ENCODE peak calls at places on chromosomes 13 and 19, in four cellular contexts. One of them, this sample, is unnamed.

GRCh38 chr19:46602392-46603194 is 1.5 kb downstream of the CALM3 start:
- DNase-seq in heart right ventricle: no peak
- DNase-seq in GM20000: peak
- DNase-seq in left ventricle myocardium inferior: no peak
- DNase-seq in this sample: peak

GRCh38 chr19:17448190-17448967 is at the start of gene TMEM221:
- DNase-seq in heart right ventricle: peak
- DNase-seq in GM20000: peak
- DNase-seq in left ventricle myocardium inferior: peak
- DNase-seq in this sample: peak

GRCh38 chr13:23876265-23876664 is 12.9 kb downstream of the MIPEP start:
- DNase-seq in heart right ventricle: no peak
- DNase-seq in GM20000: no peak
- DNase-seq in left ventricle myocardium inferior: no peak
- DNase-seq in this sample: no peak

GRCh38 chr13:25489238-25489637 is 117.5 kb downstream of the ATP8A2 start:
- DNase-seq in heart right ventricle: no peak
- DNase-seq in GM20000: no peak
- DNase-seq in left ventricle myocardium inferior: no peak
- DNase-seq in this sample: no peak

GRCh38 chr19:33811736-33812387 is 15.2 kb downstream of the KCTD15 start:
- DNase-seq in heart right ventricle: no peak
- DNase-seq in GM20000: no peak
- DNase-seq in left ventricle myocardium inferior: no peak
- DNase-seq in this sample: no peak

GRCh38 chr13:97127842-97128241 is 94.3 kb upstream of the MBNL2 start:
- DNase-seq in heart right ventricle: no peak
- DNase-seq in GM20000: no peak
- DNase-seq in left ventricle myocardium inferior: no peak
- DNase-seq in this sample: no peak

GRCh38 chr13:71219671-71220070 is 647.3 kb downstream of the DACH1 start:
- DNase-seq in heart right ventricle: no peak
- DNase-seq in GM20000: no peak
- DNase-seq in left ventricle myocardium inferior: no peak
- DNase-seq in this sample: no peak

GRCh38 chr13:110233181-110233641 is 73.7 kb downstream of the COL4A1 start:
- DNase-seq in heart right ventricle: peak
- DNase-seq in GM20000: no peak
- DNase-seq in left ventricle myocardium inferior: peak
- DNase-seq in this sample: no peak

GRCh38 chr19:33417751-33418150 is 44.2 kb downstream of the CEBPG start:
- DNase-seq in heart right ventricle: no peak
- DNase-seq in GM20000: no peak
- DNase-seq in left ventricle myocardium inferior: no peak
- DNase-seq in this sample: no peak

GRCh38 chr13:98068511-98068910 is 74.4 kb upstream of the FARP1 start:
- DNase-seq in heart right ventricle: no peak
- DNase-seq in GM20000: no peak
- DNase-seq in left ventricle myocardium inferior: no peak
- DNase-seq in this sample: no peak

GRCh38 chr19:9986787-9987281 is 23.5 kb downstream of the COL5A3 start:
- DNase-seq in heart right ventricle: peak
- DNase-seq in GM20000: no peak
- DNase-seq in left ventricle myocardium inferior: peak
- DNase-seq in this sample: no peak

GRCh38 chr13:30429721-30430694 is 7.7 kb downstream of the UBE2L5 start:
- DNase-seq in heart right ventricle: no peak
- DNase-seq in GM20000: no peak
- DNase-seq in left ventricle myocardium inferior: no peak
- DNase-seq in this sample: peak

GRCh38 chr13:21868823-21869222 is 197.9 kb downstream of the FGF9 start:
- DNase-seq in heart right ventricle: no peak
- DNase-seq in GM20000: no peak
- DNase-seq in left ventricle myocardium inferior: no peak
- DNase-seq in this sample: no peak

GRCh38 chr19:53795019-53795418 is 29.1 kb downstream of the NLRP12 start:
- DNase-seq in heart right ventricle: no peak
- DNase-seq in GM20000: no peak
- DNase-seq in left ventricle myocardium inferior: no peak
- DNase-seq in this sample: no peak

GRCh38 chr13:94195715-94196114 is 283.8 kb downstream of the DCT start:
- DNase-seq in heart right ventricle: no peak
- DNase-seq in GM20000: no peak
- DNase-seq in left ventricle myocardium inferior: no peak
- DNase-seq in this sample: no peak

GRCh38 chr13:98214707-98215106 is 37.6 kb upstream of the RNF113B start:
- DNase-seq in heart right ventricle: no peak
- DNase-seq in GM20000: no peak
- DNase-seq in left ventricle myocardium inferior: no peak
- DNase-seq in this sample: no peak

GRCh38 chr19:5932146-5932545 is 18.1 kb downstream of the CAPS start:
- DNase-seq in heart right ventricle: no peak
- DNase-seq in GM20000: no peak
- DNase-seq in left ventricle myocardium inferior: no peak
- DNase-seq in this sample: no peak

GRCh38 chr13:37446503-37446902 is 152.1 kb downstream of the POSTN start:
- DNase-seq in heart right ventricle: no peak
- DNase-seq in GM20000: no peak
- DNase-seq in left ventricle myocardium inferior: no peak
- DNase-seq in this sample: no peak

GRCh38 chr19:5204212-5204611 is 136.4 kb downstream of the PTPRS start:
- DNase-seq in heart right ventricle: no peak
- DNase-seq in GM20000: no peak
- DNase-seq in left ventricle myocardium inferior: no peak
- DNase-seq in this sample: no peak

GRCh38 chr13:39102981-39103490 is 64.8 kb downstream of the NHLRC3 start:
- DNase-seq in heart right ventricle: no peak
- DNase-seq in GM20000: no peak
- DNase-seq in left ventricle myocardium inferior: no peak
- DNase-seq in this sample: no peak
- TF ChIP-seq CTCF in heart right ventricle: no peak
- TF ChIP-seq CTCF in GM20000: no peak
- TF ChIP-seq CTCF in left ventricle myocardium inferior: no peak
- TF ChIP-seq CTCF in this sample: no peak

GRCh38 chr13:82739881-82740280 is 1142.4 kb downstream of the SLITRK1 start:
- DNase-seq in heart right ventricle: no peak
- DNase-seq in GM20000: no peak
- DNase-seq in left ventricle myocardium inferior: no peak
- DNase-seq in this sample: no peak

DNA sequence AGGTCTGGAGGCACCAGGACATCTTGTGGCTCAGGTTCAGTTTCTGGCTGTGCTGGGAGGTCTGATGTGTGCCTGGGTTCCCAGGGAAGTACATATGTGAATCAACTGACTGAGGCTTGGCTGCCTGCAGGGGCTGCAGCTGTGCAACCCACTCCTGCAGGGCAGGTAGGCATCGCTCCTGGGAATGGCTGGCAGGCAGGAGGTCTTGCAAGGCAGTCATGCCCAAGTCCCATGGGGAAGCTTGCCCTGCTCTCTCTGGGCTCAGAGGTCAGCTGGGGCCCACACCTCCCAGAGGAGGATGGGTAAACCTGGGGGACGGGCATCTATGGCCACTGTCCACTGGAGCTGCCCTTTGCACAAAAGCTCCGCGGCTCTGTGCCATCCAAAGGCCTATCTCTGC is 1141.8 kb downstream of the SLITRK1 start:
- DNase-seq in heart right ventricle: no peak
- DNase-seq in GM20000: no peak
- DNase-seq in left ventricle myocardium inferior: no peak
- DNase-seq in this sample: no peak
- TF ChIP-seq CTCF in heart right ventricle: no peak
- TF ChIP-seq CTCF in GM20000: no peak
- TF ChIP-seq CTCF in left ventricle myocardium inferior: no peak
- TF ChIP-seq CTCF in this sample: no peak

GRCh38 chr13:51590966-51591627 is 6.8 kb downstream of the WDFY2 start:
- DNase-seq in heart right ventricle: peak
- DNase-seq in GM20000: no peak
- DNase-seq in left ventricle myocardium inferior: no peak
- DNase-seq in this sample: no peak
- TF ChIP-seq CTCF in heart right ventricle: no peak
- TF ChIP-seq CTCF in GM20000: no peak
- TF ChIP-seq CTCF in left ventricle myocardium inferior: no peak
- TF ChIP-seq CTCF in this sample: no peak

DNA sequence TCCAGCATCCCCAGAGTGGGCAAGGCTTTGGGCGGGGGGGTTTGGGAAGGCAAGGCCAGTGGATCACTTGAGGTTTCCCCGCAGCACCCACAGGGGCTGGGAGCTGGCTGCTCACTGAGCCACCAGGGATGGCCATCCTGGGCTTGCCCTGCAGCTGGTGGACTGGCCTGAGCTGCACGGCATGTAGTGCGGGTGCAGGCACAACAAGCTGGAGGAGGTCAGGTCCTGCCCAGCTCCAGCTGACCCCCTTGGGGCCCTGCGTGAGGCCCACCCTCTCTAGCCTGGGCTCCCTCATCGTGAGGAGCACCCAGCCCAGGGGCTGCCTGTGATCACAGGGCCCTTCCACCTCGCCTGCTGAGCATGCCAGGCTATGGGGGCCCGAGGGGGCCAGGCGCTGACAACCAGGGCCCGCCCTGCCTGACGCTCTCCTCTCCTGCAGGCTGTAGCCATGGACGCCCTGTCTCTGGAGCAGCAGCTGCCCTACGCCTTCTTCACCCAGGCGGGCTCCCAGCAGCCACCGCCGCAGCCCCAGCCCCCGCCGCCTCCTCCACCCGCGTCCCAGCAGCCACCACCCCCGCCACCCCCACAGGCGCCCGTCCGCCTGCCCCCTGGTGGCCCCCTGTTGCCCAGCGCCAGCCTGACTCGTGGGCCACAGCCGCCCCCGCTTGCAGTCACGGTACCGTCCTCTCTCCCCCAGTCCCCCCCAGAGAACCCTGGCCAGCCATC is 22.9 kb downstream of the COMP start:
- DNase-seq in heart right ventricle: no peak
- DNase-seq in GM20000: no peak
- DNase-seq in left ventricle myocardium inferior: no peak
- DNase-seq in this sample: no peak
- TF ChIP-seq CTCF in heart right ventricle: no peak
- TF ChIP-seq CTCF in GM20000: no peak
- TF ChIP-seq CTCF in left ventricle myocardium inferior: no peak
- TF ChIP-seq CTCF in this sample: no peak

GRCh38 chr13:87122551-87122950 is 548.6 kb upstream of the SLITRK5 start:
- DNase-seq in heart right ventricle: no peak
- DNase-seq in GM20000: no peak
- DNase-seq in left ventricle myocardium inferior: no peak
- DNase-seq in this sample: no peak

GRCh38 chr13:87123987-87124784 is 547.0 kb upstream of the SLITRK5 start:
- DNase-seq in heart right ventricle: peak
- DNase-seq in GM20000: no peak
- DNase-seq in left ventricle myocardium inferior: peak
- DNase-seq in this sample: no peak

GRCh38 chr13:87120476-87120875 is 550.7 kb upstream of the SLITRK5 start:
- DNase-seq in heart right ventricle: no peak
- DNase-seq in GM20000: no peak
- DNase-seq in left ventricle myocardium inferior: no peak
- DNase-seq in this sample: no peak

GRCh38 chr13:87128006-87128405 is 543.2 kb upstream of the SLITRK5 start:
- DNase-seq in heart right ventricle: peak
- DNase-seq in GM20000: no peak
- DNase-seq in left ventricle myocardium inferior: no peak
- DNase-seq in this sample: no peak

GRCh38 chr13:87124785-87125074 is 546.4 kb upstream of the SLITRK5 start:
- DNase-seq in heart right ventricle: no peak
- DNase-seq in GM20000: no peak
- DNase-seq in left ventricle myocardium inferior: no peak
- DNase-seq in this sample: no peak
- TF ChIP-seq CTCF in heart right ventricle: no peak
- TF ChIP-seq CTCF in GM20000: no peak
- TF ChIP-seq CTCF in left ventricle myocardium inferior: no peak
- TF ChIP-seq CTCF in this sample: no peak